ENCODE peak calls at places on chromosomes 3 and 15, in six cellular contexts. One of them, this sample, is unnamed.

GRCh38 chr3:112333386-112334334 is 704 bp downstream of the CD200 start:
- DNase-seq in endodermal cell: peak
- DNase-seq in fibroblast of the aortic adventitia: peak
- DNase-seq in endothelial cell: peak
- DNase-seq in cardiac muscle cell: peak
- DNase-seq in mucosa of descending colon: peak
- DNase-seq in this sample: peak

GRCh38 chr3:113660901-113661300 is 35.5 kb downstream of the USF3 start:
- DNase-seq in cardiac muscle cell: no peak
- DNase-seq in fibroblast of the aortic adventitia: no peak
- DNase-seq in endodermal cell: no peak
- DNase-seq in mucosa of descending colon: no peak
- DNase-seq in endothelial cell: no peak
- DNase-seq in this sample: no peak

GRCh38 chr3:150073031-150073430 is 102.3 kb upstream of the PFN2 start:
- DNase-seq in mucosa of descending colon: no peak
- DNase-seq in endodermal cell: no peak
- DNase-seq in cardiac muscle cell: no peak
- DNase-seq in fibroblast of the aortic adventitia: no peak
- DNase-seq in endothelial cell: no peak
- DNase-seq in this sample: no peak

GRCh38 chr3:149085828-149086231 is 503 bp downstream of the HLTF start:
- DNase-seq in endodermal cell: peak
- DNase-seq in endothelial cell: peak
- DNase-seq in mucosa of descending colon: no peak
- DNase-seq in fibroblast of the aortic adventitia: peak
- DNase-seq in cardiac muscle cell: peak
- DNase-seq in this sample: peak

GRCh38 chr3:152376351-152377183 is 107.8 kb downstream of the MBNL1 start:
- DNase-seq in endodermal cell: no peak
- DNase-seq in fibroblast of the aortic adventitia: peak
- DNase-seq in cardiac muscle cell: peak
- DNase-seq in mucosa of descending colon: no peak
- DNase-seq in endothelial cell: no peak
- DNase-seq in this sample: peak

GRCh38 chr15:94395626-94396025 is 164.3 kb downstream of the MCTP2 start:
- DNase-seq in endothelial cell: no peak
- DNase-seq in endodermal cell: no peak
- DNase-seq in cardiac muscle cell: peak
- DNase-seq in fibroblast of the aortic adventitia: peak
- DNase-seq in mucosa of descending colon: no peak
- DNase-seq in this sample: no peak

GRCh38 chr15:80455668-80456442 is 51.7 kb downstream of the ARNT2 start:
- DNase-seq in mucosa of descending colon: peak
- DNase-seq in endodermal cell: peak
- DNase-seq in fibroblast of the aortic adventitia: peak
- DNase-seq in endothelial cell: peak
- DNase-seq in cardiac muscle cell: peak
- DNase-seq in this sample: peak

GRCh38 chr3:133506215-133506901 is 67.1 kb upstream of the CDV3 start:
- DNase-seq in mucosa of descending colon: no peak
- DNase-seq in endothelial cell: no peak
- DNase-seq in cardiac muscle cell: no peak
- DNase-seq in endodermal cell: no peak
- DNase-seq in fibroblast of the aortic adventitia: no peak
- DNase-seq in this sample: peak

GRCh38 chr3:187197255-187197654 is at the start of gene RTP1:
- DNase-seq in mucosa of descending colon: no peak
- DNase-seq in cardiac muscle cell: no peak
- DNase-seq in endothelial cell: no peak
- DNase-seq in endodermal cell: no peak
- DNase-seq in fibroblast of the aortic adventitia: no peak
- DNase-seq in this sample: no peak

GRCh38 chr3:159989973-159990846 is 1.6 kb downstream of the IL12A start:
- DNase-seq in mucosa of descending colon: no peak
- DNase-seq in fibroblast of the aortic adventitia: no peak
- DNase-seq in endodermal cell: peak
- DNase-seq in cardiac muscle cell: no peak
- DNase-seq in endothelial cell: no peak
- DNase-seq in this sample: no peak

GRCh38 chr3:186953011-186953487 is 22.7 kb downstream of the ST6GAL1 start:
- DNase-seq in endothelial cell: no peak
- DNase-seq in mucosa of descending colon: no peak
- DNase-seq in endodermal cell: no peak
- DNase-seq in fibroblast of the aortic adventitia: peak
- DNase-seq in cardiac muscle cell: peak
- DNase-seq in this sample: no peak

GRCh38 chr3:150733373-150733935 is 29.5 kb downstream of the SIAH2 start:
- DNase-seq in endodermal cell: peak
- DNase-seq in mucosa of descending colon: no peak
- DNase-seq in endothelial cell: no peak
- DNase-seq in cardiac muscle cell: peak
- DNase-seq in fibroblast of the aortic adventitia: no peak
- DNase-seq in this sample: no peak

GRCh38 chr3:58724376-58724775 is 57.8 kb upstream of the FAM3D start:
- DNase-seq in endodermal cell: no peak
- DNase-seq in mucosa of descending colon: no peak
- DNase-seq in endothelial cell: no peak
- DNase-seq in cardiac muscle cell: no peak
- DNase-seq in fibroblast of the aortic adventitia: no peak
- DNase-seq in this sample: no peak

GRCh38 chr3:196219194-196219969 is 3.0 kb downstream of the SLC51A start:
- DNase-seq in endodermal cell: peak
- DNase-seq in fibroblast of the aortic adventitia: peak
- DNase-seq in cardiac muscle cell: peak
- DNase-seq in mucosa of descending colon: peak
- DNase-seq in endothelial cell: no peak
- DNase-seq in this sample: peak

GRCh38 chr3:65607101-65607500 is 431.6 kb downstream of the MAGI1 start:
- DNase-seq in mucosa of descending colon: no peak
- DNase-seq in fibroblast of the aortic adventitia: no peak
- DNase-seq in endothelial cell: no peak
- DNase-seq in cardiac muscle cell: no peak
- DNase-seq in endodermal cell: no peak
- DNase-seq in this sample: no peak

GRCh38 chr15:92832992-92833438 is 67.1 kb upstream of the CHD2 start:
- DNase-seq in endothelial cell: no peak
- DNase-seq in endodermal cell: no peak
- DNase-seq in cardiac muscle cell: peak
- DNase-seq in fibroblast of the aortic adventitia: peak
- DNase-seq in mucosa of descending colon: no peak
- DNase-seq in this sample: no peak

GRCh38 chr3:153096611-153097200 is 65.3 kb upstream of the RAP2B start:
- DNase-seq in endothelial cell: no peak
- DNase-seq in endodermal cell: no peak
- DNase-seq in fibroblast of the aortic adventitia: no peak
- DNase-seq in mucosa of descending colon: peak
- DNase-seq in cardiac muscle cell: no peak
- DNase-seq in this sample: no peak

GRCh38 chr3:159380891-159381290 is 579.0 kb downstream of the MFSD1 start:
- DNase-seq in mucosa of descending colon: no peak
- DNase-seq in fibroblast of the aortic adventitia: no peak
- DNase-seq in cardiac muscle cell: no peak
- DNase-seq in endodermal cell: no peak
- DNase-seq in endothelial cell: no peak
- DNase-seq in this sample: no peak

GRCh38 chr15:99054025-99054387 is 46.4 kb upstream of the PGPEP1L start:
- DNase-seq in endothelial cell: no peak
- DNase-seq in mucosa of descending colon: no peak
- DNase-seq in cardiac muscle cell: no peak
- DNase-seq in fibroblast of the aortic adventitia: peak
- DNase-seq in endodermal cell: no peak
- DNase-seq in this sample: no peak

GRCh38 chr15:60255390-60255789 is 142.4 kb downstream of the ANXA2 start:
- DNase-seq in endodermal cell: no peak
- DNase-seq in endothelial cell: no peak
- DNase-seq in cardiac muscle cell: no peak
- DNase-seq in fibroblast of the aortic adventitia: no peak
- DNase-seq in mucosa of descending colon: no peak
- DNase-seq in this sample: peak

GRCh38 chr3:132879651-132880050 is 157.4 kb upstream of the NPHP3 start:
- DNase-seq in fibroblast of the aortic adventitia: no peak
- DNase-seq in cardiac muscle cell: peak
- DNase-seq in mucosa of descending colon: no peak
- DNase-seq in endodermal cell: no peak
- DNase-seq in endothelial cell: no peak
- DNase-seq in this sample: no peak

GRCh38 chr3:194009892-194010533 is 125.9 kb upstream of the HES1 start:
- DNase-seq in endodermal cell: peak
- DNase-seq in cardiac muscle cell: no peak
- DNase-seq in endothelial cell: no peak
- DNase-seq in fibroblast of the aortic adventitia: no peak
- DNase-seq in mucosa of descending colon: no peak
- DNase-seq in this sample: no peak

GRCh38 chr15:36742696-36743095 is 163.3 kb downstream of the CDIN1 start:
- DNase-seq in endothelial cell: no peak
- DNase-seq in mucosa of descending colon: no peak
- DNase-seq in endodermal cell: no peak
- DNase-seq in cardiac muscle cell: no peak
- DNase-seq in fibroblast of the aortic adventitia: no peak
- DNase-seq in this sample: no peak

GRCh38 chr3:154059798-154060197 is 61.4 kb upstream of the ARHGEF26 start:
- DNase-seq in cardiac muscle cell: peak
- DNase-seq in mucosa of descending colon: no peak
- DNase-seq in endothelial cell: no peak
- DNase-seq in endodermal cell: no peak
- DNase-seq in fibroblast of the aortic adventitia: no peak
- DNase-seq in this sample: no peak

GRCh38 chr3:47897954-47898353 is 95.0 kb downstream of the DHX30 start:
- DNase-seq in mucosa of descending colon: no peak
- DNase-seq in endothelial cell: no peak
- DNase-seq in endodermal cell: no peak
- DNase-seq in cardiac muscle cell: no peak
- DNase-seq in fibroblast of the aortic adventitia: no peak
- DNase-seq in this sample: no peak

GRCh38 chr15:82297546-82297945 is 34.9 kb downstream of the SAXO2 start:
- DNase-seq in mucosa of descending colon: no peak
- DNase-seq in fibroblast of the aortic adventitia: no peak
- DNase-seq in cardiac muscle cell: no peak
- DNase-seq in endodermal cell: no peak
- DNase-seq in endothelial cell: no peak
- DNase-seq in this sample: no peak

GRCh38 chr3:2211568-2211967 is 112.9 kb downstream of the CNTN4 start:
- DNase-seq in fibroblast of the aortic adventitia: no peak
- DNase-seq in endothelial cell: no peak
- DNase-seq in cardiac muscle cell: no peak
- DNase-seq in endodermal cell: no peak
- DNase-seq in mucosa of descending colon: no peak
- DNase-seq in this sample: no peak

GRCh38 chr3:140167600-140168281 is 232.8 kb downstream of the CLSTN2 start:
- DNase-seq in mucosa of descending colon: no peak
- DNase-seq in endodermal cell: no peak
- DNase-seq in fibroblast of the aortic adventitia: peak
- DNase-seq in cardiac muscle cell: no peak
- DNase-seq in endothelial cell: no peak
- DNase-seq in this sample: no peak

GRCh38 chr15:88274534-88275460 is 18.3 kb upstream of the NTRK3 start:
- DNase-seq in cardiac muscle cell: peak
- DNase-seq in endothelial cell: peak
- DNase-seq in endodermal cell: peak
- DNase-seq in mucosa of descending colon: peak
- DNase-seq in fibroblast of the aortic adventitia: peak
- DNase-seq in this sample: peak

GRCh38 chr3:39531681-39532080 is 64.2 kb downstream of the MOBP start:
- DNase-seq in endothelial cell: no peak
- DNase-seq in fibroblast of the aortic adventitia: peak
- DNase-seq in endodermal cell: no peak
- DNase-seq in cardiac muscle cell: peak
- DNase-seq in mucosa of descending colon: no peak
- DNase-seq in this sample: no peak

DNA sequence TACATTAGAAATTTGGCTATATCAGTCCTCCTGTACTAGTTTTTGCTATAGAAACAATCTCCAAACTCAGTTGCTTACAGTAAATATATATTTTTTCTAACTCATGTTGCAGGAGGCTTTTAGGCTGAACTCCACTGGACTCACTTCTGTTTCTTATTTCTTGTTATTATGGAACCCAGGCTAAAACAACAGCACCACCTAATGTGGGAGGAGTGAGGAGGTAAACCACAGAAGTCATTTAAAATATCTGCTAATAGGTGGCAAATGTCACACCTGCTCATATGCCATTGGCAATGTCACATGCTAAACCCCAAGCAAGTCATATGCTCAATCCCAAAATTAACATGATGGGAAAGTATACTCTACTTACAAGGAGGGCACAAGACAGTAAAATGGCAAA is 462.2 kb downstream of the PLOD2 start:
- DNase-seq in fibroblast of the aortic adventitia: no peak
- DNase-seq in cardiac muscle cell: no peak
- DNase-seq in mucosa of descending colon: no peak
- DNase-seq in endothelial cell: no peak
- DNase-seq in endodermal cell: no peak
- DNase-seq in this sample: no peak
- TF ChIP-seq CTCF in fibroblast of the aortic adventitia: no peak
- TF ChIP-seq CTCF in cardiac muscle cell: no peak
- TF ChIP-seq CTCF in mucosa of descending colon: no peak
- TF ChIP-seq CTCF in endothelial cell: no peak
- TF ChIP-seq CTCF in endodermal cell: no peak
- TF ChIP-seq CTCF in this sample: no peak

GRCh38 chr3:22934973-22935372 is 268.2 kb upstream of the UBE2E2 start:
- DNase-seq in mucosa of descending colon: no peak
- DNase-seq in endodermal cell: no peak
- DNase-seq in cardiac muscle cell: no peak
- DNase-seq in fibroblast of the aortic adventitia: peak
- DNase-seq in endothelial cell: no peak
- DNase-seq in this sample: no peak
- TF ChIP-seq CTCF in mucosa of descending colon: no peak
- TF ChIP-seq CTCF in endodermal cell: no peak
- TF ChIP-seq CTCF in cardiac muscle cell: no peak
- TF ChIP-seq CTCF in fibroblast of the aortic adventitia: no peak
- TF ChIP-seq CTCF in endothelial cell: no peak
- TF ChIP-seq CTCF in this sample: no peak

DNA sequence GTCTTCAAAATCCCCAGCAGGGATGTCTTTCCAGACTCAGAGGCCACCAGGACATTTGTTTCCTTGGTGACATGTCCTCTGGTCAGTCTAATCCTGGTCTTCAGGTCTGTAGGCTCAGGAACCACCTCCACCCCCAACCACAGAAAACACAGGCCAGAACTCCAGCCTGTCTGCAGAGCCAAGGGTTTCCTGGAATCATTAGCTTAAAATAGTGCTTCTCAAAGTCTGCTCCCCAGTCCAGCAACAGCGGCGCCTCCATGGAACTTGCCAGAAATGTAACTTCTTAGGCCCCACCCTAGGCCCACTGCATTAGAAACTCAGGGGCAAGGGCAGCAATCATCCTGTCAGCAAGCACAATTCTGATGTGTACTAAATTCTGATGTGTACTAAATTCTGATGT is 19.9 kb downstream of the SLC28A1 start:
- DNase-seq in endothelial cell: no peak
- DNase-seq in endodermal cell: no peak
- DNase-seq in mucosa of descending colon: no peak
- DNase-seq in cardiac muscle cell: no peak
- DNase-seq in fibroblast of the aortic adventitia: peak
- DNase-seq in this sample: no peak
- TF ChIP-seq CTCF in endothelial cell: no peak
- TF ChIP-seq CTCF in endodermal cell: no peak
- TF ChIP-seq CTCF in mucosa of descending colon: no peak
- TF ChIP-seq CTCF in cardiac muscle cell: no peak
- TF ChIP-seq CTCF in fibroblast of the aortic adventitia: no peak
- TF ChIP-seq CTCF in this sample: no peak

GRCh38 chr3:32531010-32531647 is 28.5 kb upstream of the CMTM6 start:
- DNase-seq in fibroblast of the aortic adventitia: no peak
- DNase-seq in mucosa of descending colon: no peak
- DNase-seq in endodermal cell: no peak
- DNase-seq in cardiac muscle cell: no peak
- DNase-seq in endothelial cell: no peak
- DNase-seq in this sample: peak

GRCh38 chr3:32532434-32532833 is 29.8 kb upstream of the CMTM6 start:
- DNase-seq in endodermal cell: no peak
- DNase-seq in mucosa of descending colon: no peak
- DNase-seq in endothelial cell: no peak
- DNase-seq in fibroblast of the aortic adventitia: no peak
- DNase-seq in cardiac muscle cell: no peak
- DNase-seq in this sample: no peak
- TF ChIP-seq CTCF in endodermal cell: no peak
- TF ChIP-seq CTCF in mucosa of descending colon: no peak
- TF ChIP-seq CTCF in endothelial cell: no peak
- TF ChIP-seq CTCF in fibroblast of the aortic adventitia: no peak
- TF ChIP-seq CTCF in cardiac muscle cell: no peak
- TF ChIP-seq CTCF in this sample: no peak